ENCODE peak calls at places on chromosome 11, in ten cellular contexts. R is NCI-H774; D is activated CD4-positive, alpha-beta T cell treated with anti-CD3 and anti-CD28 coated beads, Interleukin-2, amount 10 ng/mL, durations not matched to agents 7 days and 5 days; C is stimulated activated CD8-positive, alpha-beta memory T cell treated with anti-CD3 and anti-CD28 coated beads, Interleukin-4, amount 100 ng/mL, for 24 hours; N is naive B cell; G is CD8-positive, alpha-beta memory T cell; F is NCI-H82; U is brain microvascular endothelial cell; O is astrocyte of the spinal cord; L is small intestine. S is an unnamed sample.

GRCh38 chr11:35260342-35260985 is 121.5 kb downstream of the CD44 start:
- DNase-seq in R (no peak), D (no peak), C (no peak), N (no peak), G (no peak), F (no peak), U (peak), O (peak), L (no peak), S (no peak)

GRCh38 chr11:25211635-25212251 is 714.9 kb downstream of the LUZP2 start:
- DNase-seq in R (no peak), D (no peak), C (no peak), N (no peak), G (no peak), F (no peak), U (no peak), O (peak), L (no peak), S (no peak)

GRCh38 chr11:67317365-67318238 is 14.3 kb downstream of the SSH3 start:
- DNase-seq in R (peak), D (peak), C (peak), N (peak), G (peak), F (peak), U (peak), O (peak), L (peak), S (peak)

GRCh38 chr11:3879967-3880542 is 24.6 kb downstream of the STIM1 start:
- DNase-seq in R (no peak), D (no peak), C (no peak), N (no peak), G (no peak), F (no peak), U (no peak), O (no peak), L (peak), S (no peak)

GRCh38 chr11:34145847-34146381 is 40.5 kb downstream of the NAT10 start:
- DNase-seq in R (no peak), D (no peak), C (no peak), N (no peak), G (no peak), F (no peak), U (no peak), O (no peak), L (no peak), S (no peak)

GRCh38 chr11:2083411-2083810 is 55.8 kb downstream of the IGF2 start:
- DNase-seq in R (no peak), D (no peak), C (no peak), N (no peak), G (no peak), F (no peak), U (no peak), O (no peak), L (no peak), S (no peak)

GRCh38 chr11:9820260-9820659 is 156.4 kb downstream of the SWAP70 start:
- DNase-seq in R (no peak), D (no peak), C (no peak), N (no peak), G (no peak), F (no peak), U (no peak), O (no peak), L (no peak), S (no peak)

GRCh38 chr11:41955635-41956400 is 496.4 kb upstream of the LRRC4C start:
- DNase-seq in R (no peak), D (no peak), C (no peak), N (no peak), G (no peak), F (no peak), U (no peak), O (no peak), L (no peak), S (no peak)

GRCh38 chr11:78869293-78869692 is 294.6 kb upstream of the NARS2 start:
- DNase-seq in R (no peak), D (no peak), C (no peak), N (no peak), G (no peak), F (no peak), U (no peak), O (no peak), L (no peak), S (no peak)

GRCh38 chr11:71207996-71208774 is 44.2 kb downstream of the SHANK2 start:
- DNase-seq in R (no peak), D (no peak), C (no peak), N (no peak), G (no peak), F (no peak), U (no peak), O (no peak), L (no peak), S (no peak)

GRCh38 chr11:76798202-76798581 is 15.0 kb downstream of the TSKU start:
- DNase-seq in R (no peak), D (no peak), C (no peak), N (no peak), G (no peak), F (no peak), U (no peak), O (no peak), L (peak), S (no peak)

GRCh38 chr11:62573006-62573591 is 592 bp downstream of the EEF1G start:
- DNase-seq in R (no peak), D (peak), C (no peak), N (peak), G (no peak), F (peak), U (no peak), O (peak), L (peak), S (no peak)

GRCh38 chr11:95128602-95129001 is 39.0 kb downstream of the ENDOD1 start:
- DNase-seq in R (no peak), D (no peak), C (no peak), N (no peak), G (no peak), F (no peak), U (no peak), O (no peak), L (no peak), S (no peak)

GRCh38 chr11:65316979-65317786 is 2.5 kb downstream of the CDC42EP2 start:
- DNase-seq in R (peak), D (no peak), C (no peak), N (no peak), G (no peak), F (peak), U (no peak), O (peak), L (peak), S (no peak)

GRCh38 chr11:2377511-2378443 is 667 bp downstream of the CD81 start:
- DNase-seq in R (peak), D (peak), C (no peak), N (peak), G (peak), F (peak), U (no peak), O (peak), L (no peak), S (no peak)

GRCh38 chr11:1701041-1701807 is 4.2 kb downstream of the KRTAP5-6 start:
- DNase-seq in R (no peak), D (no peak), C (no peak), N (no peak), G (no peak), F (no peak), U (no peak), O (peak), L (no peak), S (no peak)

GRCh38 chr11:2944953-2945756 is 15.9 kb upstream of the PHLDA2 start:
- DNase-seq in R (no peak), D (peak), C (no peak), N (no peak), G (no peak), F (no peak), U (peak), O (peak), L (peak), S (no peak)

GRCh38 chr11:134488512-134488911 is 76.5 kb upstream of the B3GAT1 start:
- DNase-seq in R (no peak), D (no peak), C (no peak), N (no peak), G (no peak), F (no peak), U (no peak), O (no peak), L (no peak), S (no peak)

GRCh38 chr11:128388182-128388815 is 199.1 kb downstream of the ETS1 start:
- DNase-seq in R (no peak), D (no peak), C (no peak), N (no peak), G (no peak), F (no peak), U (no peak), O (no peak), L (peak), S (no peak)

GRCh38 chr11:46632502-46632901 is 15.1 kb downstream of the ATG13 start:
- DNase-seq in R (no peak), D (no peak), C (no peak), N (no peak), G (no peak), F (no peak), U (no peak), O (no peak), L (no peak), S (no peak)

GRCh38 chr11:12824281-12825041 is 150.2 kb downstream of the TEAD1 start:
- DNase-seq in R (peak), D (no peak), C (no peak), N (no peak), G (no peak), F (no peak), U (no peak), O (no peak), L (peak), S (no peak)

GRCh38 chr11:127919206-127920000 is 668.0 kb downstream of the ETS1 start:
- DNase-seq in R (no peak), D (no peak), C (no peak), N (no peak), G (no peak), F (no peak), U (peak), O (peak), L (no peak), S (no peak)

GRCh38 chr11:17431139-17431538 is 42.7 kb upstream of the KCNJ11 start:
- DNase-seq in R (no peak), D (no peak), C (no peak), N (no peak), G (no peak), F (peak), U (no peak), O (no peak), L (no peak), S (no peak)

GRCh38 chr11:122691751-122692150 is 36.2 kb downstream of the UBASH3B start:
- DNase-seq in R (no peak), D (no peak), C (no peak), N (no peak), G (no peak), F (peak), U (no peak), O (no peak), L (no peak), S (no peak)

GRCh38 chr11:131691558-131692041 is 321.2 kb downstream of the NTM start:
- DNase-seq in R (peak), D (peak), C (no peak), N (no peak), G (no peak), F (peak), U (no peak), O (no peak), L (no peak), S (peak)

GRCh38 chr11:64845125-64845735 is 777 bp upstream of the CDC42BPG start:
- DNase-seq in R (peak), D (no peak), C (no peak), N (no peak), G (no peak), F (no peak), U (no peak), O (no peak), L (no peak), S (no peak)

GRCh38 chr11:36295926-36296325 is at the start of gene PRR5L:
- DNase-seq in R (no peak), D (no peak), C (no peak), N (no peak), G (no peak), F (no peak), U (no peak), O (no peak), L (no peak), S (no peak)

GRCh38 chr11:128042290-128042751 is 545.0 kb downstream of the ETS1 start:
- DNase-seq in R (no peak), D (no peak), C (no peak), N (no peak), G (no peak), F (no peak), U (no peak), O (no peak), L (no peak), S (no peak)

GRCh38 chr11:122486793-122487495 is 168.6 kb upstream of the UBASH3B start:
- DNase-seq in R (no peak), D (no peak), C (no peak), N (no peak), G (no peak), F (peak), U (peak), O (peak), L (no peak), S (no peak)

GRCh38 chr11:57501951-57502350 is 13.6 kb downstream of the SLC43A1 start:
- DNase-seq in R (no peak), D (no peak), C (no peak), N (no peak), G (no peak), F (no peak), U (no peak), O (no peak), L (peak), S (no peak)

GRCh38 chr11:6248248-6248647 is 9.4 kb downstream of the CNGA4 start:
- DNase-seq in R (no peak), D (no peak), C (no peak), N (no peak), G (no peak), F (no peak), U (no peak), O (no peak), L (no peak), S (no peak)

GRCh38 chr11:315051-315481 is 1.2 kb downstream of the IFITM1 start:
- DNase-seq in R (no peak), D (peak), C (no peak), N (no peak), G (no peak), F (no peak), U (no peak), O (no peak), L (peak), S (no peak)

GRCh38 chr11:76592961-76593360 is 77.6 kb downstream of the LRRC32 start:
- DNase-seq in R (peak), D (no peak), C (no peak), N (no peak), G (no peak), F (no peak), U (no peak), O (no peak), L (peak), S (no peak)

S was measured in NCI-H510A.